ENCODE peak calls at places on chromosomes 16 and 17, in seven cellular contexts. U is mesothelial cell of epicardium, Z is upper lobe of right lung, Q is IMR-90, O is bronchial epithelial cell, V is type B pancreatic cell, H is adrenal gland. T is an unnamed sample.

GRCh38 chr17:78818152-78818846 is 22.3 kb downstream of the USP36 start:
- DNase-seq in U (no peak), Z (no peak), Q (no peak), O (no peak), V (no peak), H (no peak), T (no peak)

GRCh38 chr16:30075503-30076275 is at the start of gene PPP4C:
- DNase-seq in U (peak), Z (peak), Q (peak), O (peak), V (peak), H (peak), T (peak)

GRCh38 chr17:73196500-73196899 is 3.6 kb downstream of the COG1 start:
- DNase-seq in U (no peak), Z (no peak), Q (no peak), O (no peak), V (no peak), H (peak), T (peak)

GRCh38 chr17:59441459-59442096 is 110.1 kb downstream of the YPEL2 start:
- DNase-seq in U (no peak), Z (no peak), Q (no peak), O (no peak), V (no peak), H (no peak), T (no peak)

GRCh38 chr16:66258916-66259845 is 107.3 kb upstream of the CDH5 start:
- DNase-seq in U (no peak), Z (peak), Q (no peak), O (no peak), V (peak), H (peak), T (no peak)

GRCh38 chr17:60153606-60154355 is 4.0 kb downstream of the CA4 start:
- DNase-seq in U (no peak), Z (peak), Q (no peak), O (no peak), V (no peak), H (no peak), T (no peak)

GRCh38 chr17:65403616-65404015 is 157.8 kb downstream of the AXIN2 start:
- DNase-seq in U (no peak), Z (no peak), Q (no peak), O (no peak), V (no peak), H (no peak), T (no peak)

GRCh38 chr17:7005716-7006115 is 6.7 kb upstream of the RNASEK start:
- DNase-seq in U (no peak), Z (peak), Q (no peak), O (no peak), V (no peak), H (no peak), T (no peak)

GRCh38 chr17:2749784-2750181 is 331 bp upstream of the CCDC92B start:
- DNase-seq in U (peak), Z (peak), Q (peak), O (peak), V (peak), H (peak), T (peak)

GRCh38 chr16:64356267-64356666 is 765.6 kb downstream of the CDH11 start:
- DNase-seq in U (no peak), Z (no peak), Q (peak), O (peak), V (no peak), H (no peak), T (no peak)

DNA sequence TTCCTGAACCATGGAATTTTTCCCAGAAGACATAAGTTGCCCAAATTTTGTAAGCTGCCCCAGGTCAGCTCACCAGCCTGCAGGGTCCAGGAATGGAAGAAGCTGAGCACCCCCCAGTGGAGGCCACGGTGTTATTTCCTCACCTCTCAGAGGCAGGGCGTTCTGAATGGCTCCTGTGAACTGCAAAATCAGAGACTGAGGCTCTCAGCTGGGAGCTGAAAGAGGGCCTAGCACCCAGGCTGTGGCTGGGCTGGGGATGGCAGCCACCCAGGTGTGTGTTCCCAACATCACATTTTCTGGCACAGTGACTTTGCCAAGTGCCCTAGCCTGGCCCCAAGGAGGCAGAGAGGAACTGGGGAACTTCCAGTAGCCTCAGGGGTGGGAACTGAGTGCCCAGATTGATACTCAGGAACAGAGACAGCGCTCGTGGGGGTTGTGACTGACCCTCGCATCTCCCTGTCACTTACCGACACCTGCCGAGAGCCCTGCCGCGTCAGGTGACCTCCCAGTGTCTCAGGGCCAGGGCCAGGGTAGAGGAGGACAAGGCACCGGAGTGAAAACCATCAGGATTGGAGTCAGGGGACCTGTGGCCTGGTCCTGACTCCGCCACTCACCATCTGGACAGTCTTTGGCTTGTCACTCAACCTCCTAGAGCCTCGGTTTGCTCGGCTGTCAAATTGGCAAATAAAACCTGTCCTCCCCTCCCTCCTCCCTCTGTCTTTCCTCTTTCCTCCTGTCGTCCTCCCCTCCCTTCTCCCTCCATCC is 11.3 kb downstream of the CACNG4 start:
- DNase-seq in U (no peak), Z (no peak), Q (no peak), O (peak), V (no peak), H (no peak), T (no peak)
- TF ChIP-seq CTCF in U (no peak), Z (no peak), Q (peak), O (peak), V (peak), H (no peak), T (no peak)

GRCh38 chr17:75407655-75408352 is 2.3 kb upstream of the GRB2 start:
- DNase-seq in U (no peak), Z (no peak), Q (no peak), O (no peak), V (no peak), H (peak), T (no peak)

GRCh38 chr17:75406222-75406615 is 741 bp upstream of the GRB2 start:
- DNase-seq in U (no peak), Z (no peak), Q (no peak), O (no peak), V (no peak), H (peak), T (peak)

GRCh38 chr17:75404223-75404738 is 1.2 kb downstream of the GRB2 start:
- DNase-seq in U (peak), Z (peak), Q (peak), O (peak), V (no peak), H (peak), T (peak)

GRCh38 chr17:75404739-75405364 is 626 bp downstream of the GRB2 start:
- DNase-seq in U (peak), Z (peak), Q (peak), O (peak), V (peak), H (peak), T (peak)

GRCh38 chr17:75405365-75406221 is at the start of gene GRB2:
- DNase-seq in U (peak), Z (peak), Q (peak), O (peak), V (peak), H (peak), T (peak)
- TF ChIP-seq CTCF in U (no peak), Z (no peak), Q (no peak), O (no peak), V (no peak), H (no peak), T (peak)

GRCh38 chr16:80536246-80536645 is 4.5 kb upstream of the DYNLRB2 start:
- DNase-seq in U (no peak), Z (no peak), Q (no peak), O (no peak), V (no peak), H (no peak), T (no peak)
- TF ChIP-seq CTCF in U (no peak), Z (no peak), Q (no peak), O (no peak), V (no peak), H (no peak), T (no peak)

DNA sequence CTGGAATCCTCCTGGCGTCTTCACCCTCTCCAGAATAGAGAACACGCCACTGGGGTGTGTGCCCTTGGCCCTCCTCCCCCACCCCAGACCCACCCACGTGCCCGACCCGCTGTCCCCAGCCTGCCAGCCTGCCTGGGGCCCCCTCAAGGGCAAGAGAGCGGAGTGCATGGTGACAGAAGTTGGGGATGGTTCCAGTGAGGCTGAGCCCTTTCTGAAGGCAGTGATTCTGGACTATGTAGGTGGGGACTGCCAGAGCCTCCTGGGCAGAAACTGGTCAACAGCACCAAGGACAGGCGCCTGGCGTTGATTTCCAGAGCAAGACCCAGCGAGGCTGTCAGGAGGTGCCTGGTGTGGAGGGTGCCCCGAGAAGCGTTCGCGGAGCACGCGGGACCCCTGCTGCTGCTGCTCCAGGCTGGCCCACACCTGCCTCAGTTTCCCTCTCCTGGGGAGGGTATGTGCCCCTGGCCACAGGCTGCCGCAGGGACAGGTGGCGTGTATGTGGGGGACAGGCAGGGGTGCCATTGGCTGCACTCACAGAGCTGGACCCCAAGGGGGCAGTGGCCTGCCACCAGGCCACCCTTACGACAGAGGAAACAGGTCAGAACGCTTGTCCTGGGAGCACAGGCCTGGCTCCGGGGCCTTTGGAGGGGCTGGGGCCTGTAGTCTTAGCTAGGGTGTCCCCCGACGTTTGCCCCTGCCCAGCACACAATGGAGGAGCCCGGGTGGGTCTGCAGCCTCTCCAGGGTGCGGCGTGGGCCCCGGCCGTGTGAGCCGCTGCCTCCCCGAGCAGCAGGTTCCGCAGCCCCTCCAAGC is 1.2 kb downstream of the SSTR5 start:
- DNase-seq in U (no peak), Z (no peak), Q (no peak), O (no peak), V (no peak), H (no peak), T (no peak)
- TF ChIP-seq CTCF in U (no peak), Z (no peak), Q (no peak), O (no peak), V (peak), H (peak), T (no peak)

GRCh38 chr17:39823407-39824054 is 40.6 kb downstream of the IKZF3 start:
- DNase-seq in U (no peak), Z (no peak), Q (no peak), O (no peak), V (no peak), H (no peak), T (no peak)

GRCh38 chr17:39818282-39819000 is 45.7 kb downstream of the IKZF3 start:
- DNase-seq in U (no peak), Z (no peak), Q (no peak), O (peak), V (no peak), H (no peak), T (no peak)

GRCh38 chr17:39820541-39820940 is 43.6 kb downstream of the IKZF3 start:
- DNase-seq in U (no peak), Z (no peak), Q (no peak), O (no peak), V (no peak), H (no peak), T (no peak)

GRCh38 chr17:39822051-39822450 is 42.1 kb downstream of the IKZF3 start:
- DNase-seq in U (no peak), Z (no peak), Q (no peak), O (no peak), V (no peak), H (no peak), T (no peak)

GRCh38 chr17:39820987-39821386 is 43.1 kb downstream of the IKZF3 start:
- DNase-seq in U (no peak), Z (no peak), Q (no peak), O (no peak), V (no peak), H (no peak), T (no peak)
- TF ChIP-seq CTCF in U (no peak), Z (no peak), Q (no peak), O (no peak), V (no peak), H (no peak), T (no peak)

GRCh38 chr17:27531469-27531948 is 75.3 kb downstream of the KSR1 start:
- DNase-seq in U (no peak), Z (no peak), Q (no peak), O (no peak), V (no peak), H (no peak), T (no peak)

GRCh38 chr17:27526603-27527002 is 70.4 kb downstream of the KSR1 start:
- DNase-seq in U (no peak), Z (peak), Q (peak), O (no peak), V (no peak), H (no peak), T (no peak)

GRCh38 chr17:27532269-27533067 is 76.2 kb downstream of the KSR1 start:
- DNase-seq in U (no peak), Z (peak), Q (peak), O (peak), V (no peak), H (peak), T (no peak)

GRCh38 chr17:27530791-27531391 is 74.6 kb downstream of the KSR1 start:
- DNase-seq in U (no peak), Z (peak), Q (peak), O (no peak), V (no peak), H (peak), T (no peak)

DNA sequence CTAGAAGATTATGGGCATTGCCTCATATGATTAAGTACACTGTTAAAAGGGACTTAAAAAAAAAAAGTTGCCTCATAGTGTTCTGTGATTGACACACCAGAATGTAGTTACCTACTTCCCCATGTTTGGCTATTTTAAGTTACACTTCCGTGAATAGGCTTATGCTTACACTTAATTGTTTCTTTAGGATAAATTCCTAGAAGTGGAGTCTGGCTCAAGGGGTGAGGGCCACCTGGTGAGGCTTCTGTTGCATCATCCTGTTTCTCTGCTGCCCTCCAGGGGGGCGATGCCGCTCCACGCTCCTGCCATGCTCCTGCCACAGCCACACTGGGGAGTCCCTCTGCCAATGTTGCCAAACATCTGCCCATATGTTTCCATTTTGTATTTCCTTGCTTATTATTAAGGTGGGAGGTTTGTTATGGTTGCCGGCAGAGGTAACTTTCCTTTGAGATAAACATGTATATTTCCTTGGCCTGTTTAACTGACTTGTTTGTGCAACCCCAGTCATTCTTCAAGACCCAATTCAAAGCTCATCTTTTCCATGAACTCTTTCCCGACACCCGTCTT is 73.1 kb downstream of the KSR1 start:
- DNase-seq in U (no peak), Z (peak), Q (peak), O (peak), V (no peak), H (no peak), T (no peak)
- TF ChIP-seq CTCF in U (no peak), Z (no peak), Q (peak), O (no peak), V (no peak), H (no peak), T (no peak)

GRCh38 chr16:4517812-4518211 is 20.8 kb downstream of the CDIP1 start:
- DNase-seq in U (no peak), Z (peak), Q (peak), O (no peak), V (no peak), H (no peak), T (peak)
- TF ChIP-seq CTCF in U (peak), Z (peak), Q (peak), O (peak), V (peak), H (peak), T (peak)

GRCh38 chr17:41588126-41588810 is 1.6 kb upstream of the KRT14 start:
- DNase-seq in U (no peak), Z (peak), Q (no peak), O (peak), V (no peak), H (no peak), T (no peak)

GRCh38 chr17:41583137-41584127 is 3.3 kb downstream of the KRT14 start:
- DNase-seq in U (no peak), Z (no peak), Q (no peak), O (peak), V (no peak), H (no peak), T (no peak)

GRCh38 chr17:41589301-41589700 is 2.6 kb upstream of the KRT14 start:
- DNase-seq in U (no peak), Z (peak), Q (no peak), O (no peak), V (no peak), H (no peak), T (no peak)

GRCh38 chr17:41585301-41585700 is 1.4 kb downstream of the KRT14 start:
- DNase-seq in U (no peak), Z (no peak), Q (no peak), O (no peak), V (no peak), H (no peak), T (no peak)

DNA sequence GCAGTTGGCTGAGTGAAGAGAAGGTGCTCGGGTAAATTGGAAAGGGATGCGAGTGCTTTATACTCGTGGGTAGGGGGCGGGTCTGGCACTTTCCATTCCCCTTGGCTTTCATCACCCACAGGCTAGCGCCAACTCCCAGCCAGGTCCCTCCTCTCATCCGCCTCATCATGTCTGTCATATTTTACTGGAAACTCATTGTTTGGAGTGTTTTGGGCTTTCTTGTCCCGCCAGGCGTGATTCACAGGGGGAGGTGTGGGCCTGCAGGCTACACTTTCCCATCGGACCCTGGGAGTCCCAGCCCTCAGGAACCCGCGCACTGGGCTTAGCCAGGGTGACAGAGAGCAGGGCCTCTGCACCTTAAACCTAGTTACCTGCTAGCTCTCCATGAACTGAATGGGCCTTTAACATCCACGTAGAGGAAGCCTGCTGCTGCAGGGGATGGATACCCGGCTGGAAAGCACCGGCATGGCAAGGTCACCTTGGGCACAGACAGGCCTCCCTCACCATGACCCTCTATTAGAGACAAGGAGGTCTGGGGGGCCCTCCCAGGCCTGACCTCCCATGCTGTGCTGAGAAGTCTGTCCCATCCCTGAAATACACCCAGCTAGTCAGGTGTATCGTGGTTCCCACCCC is at the start of gene KRT14:
- DNase-seq in U (no peak), Z (peak), Q (no peak), O (peak), V (no peak), H (no peak), T (no peak)
- TF ChIP-seq CTCF in U (no peak), Z (no peak), Q (no peak), O (no peak), V (no peak), H (no peak), T (no peak)

DNA sequence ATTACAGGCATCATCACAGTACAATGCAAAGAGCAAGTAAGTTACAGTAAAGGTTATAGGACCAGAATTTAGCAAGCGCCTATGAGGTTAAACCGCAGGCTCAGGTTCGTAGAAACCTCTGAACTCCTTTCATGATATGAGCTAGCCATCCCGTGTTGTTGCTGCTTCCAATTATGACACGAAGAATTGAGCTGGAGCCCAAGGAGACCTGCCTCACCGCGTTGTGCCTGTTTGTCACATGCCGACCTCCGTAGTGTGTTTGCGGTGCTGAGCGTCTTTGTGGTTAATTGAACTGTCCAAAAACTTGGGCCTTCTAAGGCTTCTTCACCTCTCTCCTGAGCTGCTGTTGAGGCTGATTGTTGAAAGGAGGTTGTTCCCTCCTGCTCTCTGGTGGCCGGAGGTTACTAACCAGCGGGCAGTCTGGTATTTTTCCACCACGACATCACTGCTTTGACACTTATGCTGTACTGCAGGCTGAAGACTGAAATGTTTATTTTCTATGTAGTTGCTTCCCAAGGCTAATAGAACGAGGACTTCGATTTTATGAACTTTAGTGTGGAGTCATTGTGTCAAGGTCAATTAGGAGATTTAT is 67.5 kb downstream of the SEC14L1 start:
- DNase-seq in U (no peak), Z (no peak), Q (peak), O (no peak), V (no peak), H (peak), T (peak)
- TF ChIP-seq CTCF in U (no peak), Z (peak), Q (peak), O (no peak), V (peak), H (peak), T (peak)

T was measured in dorsolateral prefrontal cortex.